ENCODE peak calls at places on chromosomes 5 and 9, in six cellular contexts. One of them, this sample, is unnamed.

GRCh38 chr9:112541690-112542089 is 55.1 kb downstream of the KIAA1958 start:
- DNase-seq in T-helper 1 cell: no peak
- DNase-seq in mucosa of descending colon: no peak
- DNase-seq in iPS-NIHi11: no peak
- DNase-seq in upper lobe of left lung: no peak
- DNase-seq in CD8-positive, alpha-beta T cell: no peak
- DNase-seq in this sample: no peak

GRCh38 chr9:120942186-120943001 is 15.8 kb upstream of the TRAF1 start:
- DNase-seq in CD8-positive, alpha-beta T cell: no peak
- DNase-seq in upper lobe of left lung: peak
- DNase-seq in mucosa of descending colon: no peak
- DNase-seq in T-helper 1 cell: no peak
- DNase-seq in iPS-NIHi11: peak
- DNase-seq in this sample: no peak

GRCh38 chr9:75903785-75904360 is 13.4 kb downstream of the PCSK5 start:
- DNase-seq in CD8-positive, alpha-beta T cell: no peak
- DNase-seq in mucosa of descending colon: no peak
- DNase-seq in iPS-NIHi11: peak
- DNase-seq in T-helper 1 cell: no peak
- DNase-seq in upper lobe of left lung: no peak
- DNase-seq in this sample: no peak

GRCh38 chr5:63726491-63726890 is 235.8 kb downstream of the HTR1A start:
- DNase-seq in T-helper 1 cell: no peak
- DNase-seq in upper lobe of left lung: no peak
- DNase-seq in mucosa of descending colon: no peak
- DNase-seq in CD8-positive, alpha-beta T cell: no peak
- DNase-seq in iPS-NIHi11: no peak
- DNase-seq in this sample: no peak

GRCh38 chr5:8012131-8012977 is 143.4 kb downstream of the MTRR start:
- DNase-seq in CD8-positive, alpha-beta T cell: no peak
- DNase-seq in mucosa of descending colon: no peak
- DNase-seq in T-helper 1 cell: no peak
- DNase-seq in iPS-NIHi11: no peak
- DNase-seq in upper lobe of left lung: no peak
- DNase-seq in this sample: no peak

GRCh38 chr9:69027355-69028097 is 8.0 kb upstream of the FXN start:
- DNase-seq in T-helper 1 cell: peak
- DNase-seq in CD8-positive, alpha-beta T cell: peak
- DNase-seq in iPS-NIHi11: peak
- DNase-seq in upper lobe of left lung: peak
- DNase-seq in mucosa of descending colon: no peak
- DNase-seq in this sample: peak

GRCh38 chr5:149413477-149414210 is 34.6 kb upstream of the IL17B start:
- DNase-seq in T-helper 1 cell: no peak
- DNase-seq in mucosa of descending colon: no peak
- DNase-seq in CD8-positive, alpha-beta T cell: no peak
- DNase-seq in upper lobe of left lung: no peak
- DNase-seq in iPS-NIHi11: no peak
- DNase-seq in this sample: no peak

GRCh38 chr9:134182554-134183219 is 18.3 kb upstream of the RNU6ATAC start:
- DNase-seq in iPS-NIHi11: no peak
- DNase-seq in mucosa of descending colon: no peak
- DNase-seq in upper lobe of left lung: no peak
- DNase-seq in CD8-positive, alpha-beta T cell: peak
- DNase-seq in T-helper 1 cell: no peak
- DNase-seq in this sample: no peak

GRCh38 chr9:110125763-110126351 is 82.1 kb downstream of the C9orf152 start:
- DNase-seq in CD8-positive, alpha-beta T cell: no peak
- DNase-seq in iPS-NIHi11: no peak
- DNase-seq in upper lobe of left lung: no peak
- DNase-seq in T-helper 1 cell: no peak
- DNase-seq in mucosa of descending colon: no peak
- DNase-seq in this sample: no peak

GRCh38 chr9:135247174-135247930 is 159.9 kb downstream of the OLFM1 start:
- DNase-seq in upper lobe of left lung: peak
- DNase-seq in iPS-NIHi11: no peak
- DNase-seq in CD8-positive, alpha-beta T cell: no peak
- DNase-seq in mucosa of descending colon: peak
- DNase-seq in T-helper 1 cell: no peak
- DNase-seq in this sample: no peak

GRCh38 chr9:29126783-29127182 is 1553.5 kb upstream of the C9orf72 start:
- DNase-seq in T-helper 1 cell: no peak
- DNase-seq in mucosa of descending colon: no peak
- DNase-seq in iPS-NIHi11: no peak
- DNase-seq in upper lobe of left lung: no peak
- DNase-seq in CD8-positive, alpha-beta T cell: no peak
- DNase-seq in this sample: no peak

GRCh38 chr5:98770158-98770910 is 3.1 kb upstream of the RGMB start:
- DNase-seq in T-helper 1 cell: peak
- DNase-seq in CD8-positive, alpha-beta T cell: peak
- DNase-seq in mucosa of descending colon: peak
- DNase-seq in iPS-NIHi11: no peak
- DNase-seq in upper lobe of left lung: peak
- DNase-seq in this sample: peak

GRCh38 chr5:173715607-173716006 is 99.2 kb upstream of the BOD1 start:
- DNase-seq in CD8-positive, alpha-beta T cell: no peak
- DNase-seq in upper lobe of left lung: no peak
- DNase-seq in mucosa of descending colon: no peak
- DNase-seq in iPS-NIHi11: no peak
- DNase-seq in T-helper 1 cell: no peak
- DNase-seq in this sample: no peak

This sample was measured in GM13977.